ENCODE peak calls at places on chromosomes 6 and 20, in ten cellular contexts. S is left ventricle myocardium inferior; X is CD8-positive, alpha-beta T cell; C is tibial nerve; O is endothelial cell of umbilical vein; G is stomach; A is keratinocyte; I is heart right ventricle; Z is A549; Q is breast epithelium. J is an unnamed sample. For H3K9me3, the result is how much of the 10 kb centered on the place peaks cover.

GRCh38 chr6:133623621-133624020 is 265.3 kb upstream of the TCF21 start:
- DNase-seq in A (no peak), C (no peak), S (no peak), X (no peak), G (no peak), I (no peak), Q (no peak), Z (no peak), O (no peak), J (no peak)

GRCh38 chr6:152309648-152310047 is 327.5 kb downstream of the SYNE1 start:
- DNase-seq in A (no peak), G (peak), Q (no peak), O (no peak), S (no peak), Z (no peak), C (no peak), X (peak), I (no peak), J (no peak)

GRCh38 chr6:16244869-16245451 is 6.6 kb downstream of the GMPR start:
- DNase-seq in C (no peak), Z (no peak), G (no peak), X (no peak), S (no peak), O (peak), Q (no peak), I (no peak), A (no peak), J (peak)

GRCh38 chr6:160462116-160462515 is 113.9 kb downstream of the SLC22A3 start:
- DNase-seq in S (no peak), A (no peak), G (no peak), Z (no peak), Q (no peak), O (peak), I (no peak), X (no peak), C (no peak), J (no peak)

GRCh38 chr6:41200901-41201783 is at the start of gene TREML2:
- DNase-seq in Z (no peak), X (no peak), I (no peak), C (no peak), A (no peak), O (no peak), Q (no peak), S (no peak), G (no peak), J (no peak)

GRCh38 chr6:95574811-95575210 is 2.5 kb upstream of the MANEA start:
- DNase-seq in X (no peak), Z (no peak), C (no peak), S (no peak), O (no peak), G (no peak), A (no peak), Q (no peak), I (no peak), J (no peak)

GRCh38 chr6:9205645-9206044 is 770.3 kb upstream of the SLC35B3 start:
- DNase-seq in I (no peak), A (no peak), C (no peak), S (no peak), O (no peak), Z (no peak), X (no peak), Q (no peak), G (no peak), J (no peak)

GRCh38 chr6:83057705-83058321 is 7.8 kb downstream of the UBE3D start:
- DNase-seq in C (no peak), X (no peak), O (peak), Q (no peak), Z (peak), G (no peak), I (no peak), S (no peak), A (no peak), J (peak)

GRCh38 chr6:35590622-35591066 is 77.9 kb upstream of the TULP1 start:
- DNase-seq in G (no peak), S (peak), Q (no peak), X (no peak), I (peak), O (peak), C (peak), A (no peak), Z (no peak), J (peak)

GRCh38 chr6:161658216-161658615 is 384.4 kb upstream of the AGPAT4 start:
- DNase-seq in O (no peak), S (no peak), G (no peak), I (no peak), Q (no peak), A (no peak), X (no peak), Z (no peak), C (no peak), J (no peak)

GRCh38 chr20:40689943-40690835 is 1.2 kb upstream of the MAFB start:
- DNase-seq in C (peak), I (peak), S (peak), A (peak), X (peak), Q (peak), Z (peak), O (peak), G (peak), J (peak)

GRCh38 chr20:7908905-7909304 is 31.4 kb downstream of the HAO1 start:
- DNase-seq in G (no peak), Z (no peak), Q (no peak), O (peak), C (no peak), I (no peak), S (no peak), A (no peak), X (no peak), J (no peak)
- H3K9me3 ChIP-seq in G (under half), Z (under half), Q (under half), O (under half), C (under half), I (under half), S (under half), A (under half), X (under half), J (under half)

DNA sequence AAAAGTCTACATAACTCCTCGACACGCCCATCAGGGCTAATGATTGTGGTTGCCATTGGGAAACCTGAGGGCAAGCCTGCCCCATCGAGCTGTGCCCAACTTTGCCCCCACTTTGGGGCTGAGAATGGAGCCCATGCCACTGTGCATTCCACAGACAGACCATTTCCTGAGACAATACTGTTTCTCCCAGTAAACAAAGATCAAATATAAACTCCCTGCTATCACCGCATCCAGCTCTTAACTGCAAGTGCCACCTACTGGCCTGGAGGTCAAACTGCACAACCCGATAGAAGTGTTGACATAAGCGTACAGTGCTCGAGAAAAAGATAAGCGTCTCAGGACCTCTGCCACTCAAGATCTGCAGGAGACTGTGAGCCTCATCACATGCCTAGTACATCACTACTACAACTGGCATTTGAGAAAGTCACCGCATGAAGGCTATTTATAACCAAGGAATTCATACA is 4.7 kb upstream of the DEFB126 start:
- DNase-seq in O (no peak), I (no peak), G (no peak), Q (no peak), S (no peak), Z (peak), X (no peak), A (no peak), C (no peak), J (no peak)
- TF ChIP-seq CTCF in O (peak), I (no peak), G (no peak), Q (no peak), S (peak), Z (peak), X (no peak), A (peak), C (no peak), J (peak)

GRCh38 chr6:42366999-42367352 is 84.8 kb downstream of the TRERF1 start:
- DNase-seq in O (no peak), S (no peak), X (no peak), Q (no peak), I (no peak), C (no peak), A (no peak), G (no peak), Z (no peak), J (no peak)

GRCh38 chr6:42369568-42369967 is 82.2 kb downstream of the TRERF1 start:
- DNase-seq in I (no peak), X (no peak), S (no peak), A (no peak), Z (no peak), Q (no peak), O (no peak), G (peak), C (no peak), J (no peak)

GRCh38 chr6:42368156-42368555 is 83.6 kb downstream of the TRERF1 start:
- DNase-seq in A (no peak), Q (no peak), C (no peak), X (no peak), G (no peak), Z (no peak), S (no peak), O (no peak), I (no peak), J (no peak)

GRCh38 chr6:42366011-42366705 is 85.6 kb downstream of the TRERF1 start:
- DNase-seq in S (no peak), A (no peak), Z (no peak), C (no peak), O (no peak), I (no peak), G (no peak), Q (no peak), X (no peak), J (no peak)

DNA sequence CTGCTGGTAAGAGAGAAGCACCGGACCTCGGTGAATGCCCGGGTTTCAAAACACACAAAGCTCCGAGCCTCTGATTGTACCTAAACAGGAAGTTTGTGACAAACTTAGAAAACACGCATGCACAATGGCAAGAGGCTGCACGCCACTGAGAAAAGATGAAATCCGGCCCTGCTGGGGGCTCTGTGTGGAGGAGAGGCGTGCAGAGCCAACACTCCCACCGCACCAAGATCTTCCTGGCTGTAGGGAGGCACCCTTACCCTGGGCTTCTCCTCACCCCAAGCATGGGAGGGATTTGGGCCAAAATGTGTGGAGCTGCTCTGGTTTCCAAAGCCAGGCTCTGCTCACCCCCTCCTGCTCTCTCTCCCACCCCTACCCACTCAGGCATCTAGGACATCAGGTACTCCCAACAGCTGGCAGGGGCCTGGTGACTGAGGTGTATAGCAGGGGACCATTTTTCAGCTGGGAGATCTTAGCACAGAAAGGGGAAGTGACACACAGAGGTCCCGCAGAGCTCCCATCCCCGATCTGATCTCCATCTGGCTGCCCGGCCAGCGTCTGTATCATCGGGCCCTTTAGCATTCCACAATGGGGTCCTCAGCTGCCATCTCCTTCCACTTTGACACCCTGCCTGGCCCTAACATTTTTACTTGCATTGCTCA is 84.2 kb downstream of the TRERF1 start:
- DNase-seq in S (no peak), A (no peak), Z (no peak), C (no peak), Q (no peak), X (no peak), I (no peak), G (no peak), O (no peak), J (no peak)
- H3K4me3 ChIP-seq in S (peak), A (no peak), Z (no peak), C (no peak), Q (no peak), X (peak), I (peak), G (peak), O (no peak), J (no peak)

GRCh38 chr6:2714359-2714895 is 36.3 kb downstream of the MYLK4 start:
- DNase-seq in X (no peak), G (no peak), C (no peak), S (no peak), Q (no peak), Z (no peak), I (no peak), O (peak), A (no peak), J (no peak)
- H3K9me3 ChIP-seq in X (under half), G (under half), C (under half), S (under half), Q (under half), Z (under half), I (under half), O (under half), A (under half), J (under half)

DNA sequence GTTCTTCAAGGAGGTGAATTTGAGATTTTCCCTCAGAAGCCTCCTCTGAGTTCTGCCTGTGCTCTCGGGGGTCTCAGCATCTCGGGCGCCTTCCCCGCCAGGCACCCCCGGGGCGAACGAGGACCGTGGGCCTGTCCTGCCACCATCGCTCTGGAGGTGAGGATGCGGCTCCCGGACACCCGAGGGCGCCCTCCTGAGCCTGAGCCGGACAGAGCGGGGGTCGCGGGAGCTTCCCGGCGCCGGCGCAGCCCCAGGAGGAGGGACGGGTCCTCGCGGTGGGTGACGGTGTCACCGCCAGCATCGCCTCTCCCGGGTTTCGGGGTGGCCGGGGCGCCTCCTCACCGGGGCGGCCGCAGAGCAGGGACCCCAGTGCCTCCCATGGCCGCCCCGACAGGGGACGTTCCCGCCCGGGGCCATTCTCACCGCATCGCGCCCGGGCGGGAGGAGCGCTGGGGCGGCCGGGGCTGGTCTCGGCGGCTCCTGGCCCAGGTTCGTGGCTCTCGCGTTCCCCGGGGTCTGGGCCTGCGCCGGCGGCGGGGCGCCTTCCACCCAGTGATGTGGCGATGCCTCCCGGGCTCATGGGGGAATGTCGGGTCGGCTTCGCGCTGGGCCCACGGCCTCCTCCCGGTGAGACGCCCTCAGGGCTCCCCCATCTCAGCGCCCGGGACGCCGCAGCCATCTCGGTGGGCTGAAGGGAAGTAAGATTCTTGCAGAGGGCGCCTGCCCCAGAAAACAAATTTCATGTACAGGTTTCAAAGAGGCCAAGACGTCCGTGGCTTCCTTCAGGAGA is 210.5 kb downstream of the ERMARD start:
- DNase-seq in G (peak), X (no peak), Z (no peak), Q (peak), A (no peak), I (peak), C (no peak), O (peak), S (peak), J (no peak)
- TF ChIP-seq CTCF in G (no peak), X (peak), Z (no peak), Q (no peak), A (no peak), I (peak), C (peak), O (peak), S (peak), J (peak)

DNA sequence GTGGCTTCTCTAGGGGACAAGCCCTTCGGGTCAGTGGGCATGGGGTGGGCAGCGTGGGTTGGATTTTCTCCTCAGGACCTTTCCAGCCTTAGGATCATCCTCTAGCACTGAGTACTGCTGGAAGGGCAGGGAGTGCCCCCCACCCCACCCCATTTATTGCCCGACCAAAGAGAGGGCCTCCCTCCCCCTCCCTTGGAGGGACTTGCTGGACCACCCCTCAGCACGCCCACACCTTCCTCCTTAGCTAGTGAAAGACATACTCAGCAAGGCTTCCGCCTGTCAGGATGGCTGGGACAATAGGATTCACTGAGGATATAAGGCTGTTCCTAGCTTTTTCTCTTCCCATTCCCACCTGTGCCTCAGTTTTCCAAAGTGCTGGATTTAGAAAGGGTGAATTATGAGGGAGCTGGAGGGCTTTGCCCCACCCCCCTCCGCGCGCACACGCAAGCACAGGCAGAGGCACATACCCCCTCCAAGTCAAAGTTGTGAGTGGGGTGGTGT is 859 bp upstream of the SLC29A1 start:
- DNase-seq in O (peak), C (no peak), G (no peak), A (no peak), S (no peak), Q (no peak), X (no peak), Z (no peak), I (no peak), J (no peak)
- H3K4me3 ChIP-seq in O (peak), C (peak), G (peak), A (no peak), S (peak), Q (peak), X (peak), Z (peak), I (peak), J (no peak)

DNA sequence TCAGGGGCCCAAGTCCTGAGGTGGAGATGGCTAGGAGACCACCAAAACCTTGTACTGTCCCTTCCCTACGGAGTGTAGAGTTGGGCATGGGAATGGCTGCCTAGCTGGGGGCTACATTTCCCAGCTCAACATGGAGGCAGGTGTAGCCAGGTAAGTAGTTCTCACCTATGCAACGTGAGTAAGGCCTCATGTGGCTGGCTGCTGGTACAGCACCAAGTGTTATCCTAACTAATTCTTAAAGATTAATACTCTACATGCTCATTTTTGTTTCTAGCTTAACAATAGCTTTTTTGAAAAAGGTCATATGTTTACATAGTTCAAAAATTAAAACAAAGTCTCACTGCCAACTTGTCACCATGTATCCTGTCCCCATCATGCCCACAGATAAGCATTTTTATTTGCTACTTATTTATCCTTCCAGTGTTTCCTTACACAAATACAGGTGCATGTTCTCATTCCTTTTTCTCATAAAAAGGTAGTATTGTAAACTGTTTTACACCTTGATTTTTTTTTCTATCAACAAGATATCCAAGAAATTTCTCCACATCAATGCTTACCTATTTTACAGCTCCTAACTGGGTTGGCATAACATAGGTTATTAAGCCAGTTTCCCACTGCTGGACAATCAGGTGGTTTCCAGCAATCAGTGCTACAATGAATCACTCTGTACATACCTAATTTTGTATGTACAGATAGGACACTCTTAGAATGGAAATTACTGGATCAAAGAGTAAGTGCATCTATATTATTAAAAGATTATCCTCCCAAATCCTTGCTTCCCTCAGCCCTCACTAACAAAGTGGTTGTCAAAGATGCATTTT is 25.5 kb downstream of the ABHD12 start:
- DNase-seq in X (no peak), I (no peak), S (no peak), Q (no peak), O (no peak), C (no peak), A (no peak), G (no peak), Z (no peak), J (peak)
- H3K9me3 ChIP-seq in X (under half), I (under half), S (under half), Q (under half), O (under half), C (under half), A (under half), G (under half), Z (under half), J (under half)

DNA sequence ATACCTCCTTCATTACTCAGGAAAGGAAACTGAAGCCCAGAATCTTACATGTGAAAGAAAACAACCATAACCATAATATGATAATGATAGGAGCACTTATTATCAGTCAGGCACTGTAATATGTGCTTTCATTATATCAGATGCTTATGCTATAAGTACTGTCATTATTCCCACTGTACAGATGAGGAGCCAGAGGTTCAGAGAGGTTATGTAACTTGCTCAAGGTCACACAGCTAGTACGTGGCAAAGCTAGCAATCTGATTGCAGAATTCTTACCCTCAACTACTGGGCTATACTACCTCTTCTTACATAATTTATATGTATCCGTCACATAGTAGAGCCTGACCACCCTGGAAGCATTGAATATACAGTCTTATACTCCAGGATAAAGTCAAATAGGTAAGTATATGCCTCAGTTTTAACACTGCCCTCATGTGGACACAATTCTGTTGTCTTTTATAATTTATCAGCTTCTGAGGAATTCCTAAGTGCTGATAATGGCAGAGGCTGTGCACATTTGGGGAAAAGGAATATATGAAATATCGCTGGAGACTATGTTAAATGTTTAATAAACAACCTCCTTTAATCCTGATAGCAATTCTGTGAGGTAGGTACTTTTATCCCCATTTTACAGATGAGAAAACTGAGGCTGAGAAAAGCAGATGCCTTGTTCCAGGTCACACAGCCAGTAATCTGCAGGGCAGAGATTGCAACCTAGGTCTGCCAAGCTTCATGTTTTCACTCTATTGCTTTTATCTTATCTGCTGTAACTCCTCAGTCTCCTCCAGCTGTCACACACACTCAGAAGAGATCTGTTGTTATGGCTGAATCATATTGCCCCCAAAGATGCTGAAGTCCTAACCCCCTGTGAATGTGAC is 13.4 kb downstream of the BCAS1 start:
- DNase-seq in X (no peak), G (no peak), Q (no peak), I (no peak), C (no peak), O (no peak), A (no peak), Z (no peak), S (no peak), J (no peak)
- TF ChIP-seq CTCF in X (no peak), G (no peak), Q (no peak), I (no peak), C (no peak), O (no peak), A (no peak), Z (no peak), S (no peak), J (no peak)